ENCODE peak calls at places on chromosome 1, in four cellular contexts. Y, L, P and Z are unnamed samples.

GRCh38 chr1:43587594-43587993 is 56.9 kb downstream of the PTPRF start:
- DNase-seq in Y (no peak), L (peak; percentile 38), P (peak; percentile 42), Z (peak; percentile 24)

GRCh38 chr1:99107680-99108079 is 103.0 kb upstream of the PLPPR5 start:
- DNase-seq in Y (no peak), L (no peak), P (no peak), Z (no peak)

GRCh38 chr1:223726380-223727001 is 14.2 kb downstream of the CAPN2 start:
- DNase-seq in Y (peak; percentile 97), L (peak; percentile 97), P (peak; percentile 63), Z (peak; percentile 95)

GRCh38 chr1:36650200-36651065 is 167.7 kb upstream of the CSF3R start:
- DNase-seq in Y (peak; percentile 21), L (peak; percentile 52), P (no peak), Z (peak; percentile 55)

GRCh38 chr1:97925161-97925560 is 4.3 kb upstream of the DPYD start:
- DNase-seq in Y (no peak), L (no peak), P (no peak), Z (no peak)

GRCh38 chr1:147878022-147878421 is 24.6 kb upstream of the GJA8 start:
- DNase-seq in Y (no peak), L (no peak), P (no peak), Z (no peak)

GRCh38 chr1:82269466-82269865 is 468.7 kb downstream of the ADGRL2 start:
- DNase-seq in Y (peak; percentile 1), L (peak; percentile 31), P (no peak), Z (peak; percentile 53)

GRCh38 chr1:225872075-225872430 is 10.1 kb downstream of the TMEM63A start:
- DNase-seq in Y (no peak), L (peak; percentile 17), P (no peak), Z (no peak)

GRCh38 chr1:3646596-3646995 is 3.3 kb downstream of the WRAP73 start:
- DNase-seq in Y (no peak), L (no peak), P (no peak), Z (no peak)

GRCh38 chr1:3651011-3651938 is 1.0 kb upstream of the TP73 start:
- DNase-seq in Y (no peak), L (no peak), P (no peak), Z (no peak)

GRCh38 chr1:3650248-3651010 is 526 bp upstream of the WRAP73 start:
- DNase-seq in Y (no peak), L (no peak), P (no peak), Z (no peak)

GRCh38 chr1:3651939-3652537 is at the start of gene TP73:
- DNase-seq in Y (no peak), L (no peak), P (no peak), Z (no peak)

DNA sequence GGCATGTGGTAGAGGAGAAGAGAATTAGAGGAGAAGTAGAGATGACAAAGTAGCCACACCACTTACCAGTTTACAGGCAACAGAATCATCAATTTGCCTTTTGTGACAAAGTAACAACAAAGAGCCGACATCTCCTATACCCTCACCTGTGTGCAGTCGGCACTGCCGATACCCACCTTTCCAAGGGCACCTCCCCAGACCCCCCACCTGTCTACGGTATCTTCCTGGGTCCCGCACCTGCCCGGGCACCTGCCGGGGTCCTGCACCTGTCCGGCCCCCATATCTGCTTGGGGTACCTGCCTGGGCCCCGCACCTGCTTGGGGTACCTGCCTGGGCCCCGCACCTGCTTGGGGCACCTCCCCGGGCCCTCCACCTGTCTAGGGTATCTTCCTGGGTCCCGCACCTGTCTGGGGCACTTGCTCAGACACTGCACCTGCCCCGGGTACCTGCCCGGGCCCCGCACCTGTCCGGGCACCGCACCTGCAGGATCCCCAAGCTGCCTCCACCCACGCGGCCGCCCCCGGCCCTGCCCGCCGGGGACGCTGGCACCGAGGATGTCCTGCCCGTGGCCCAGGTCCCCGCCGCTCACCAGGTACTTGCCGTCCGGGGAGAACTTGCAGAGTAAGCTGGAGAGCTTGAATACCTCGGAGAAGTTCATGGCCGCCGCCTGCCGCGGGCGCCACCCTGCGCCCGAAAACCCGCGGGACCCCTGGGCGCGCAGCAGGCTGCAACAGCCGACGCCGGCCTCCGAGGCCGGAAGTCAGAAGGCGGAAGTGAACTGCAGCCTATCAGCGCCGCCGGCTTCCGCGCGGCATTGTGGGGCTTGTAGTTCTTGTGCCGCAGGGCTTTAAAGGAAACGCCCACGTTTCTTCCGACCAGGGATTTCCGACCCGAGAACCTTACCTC is at the start of gene WRAP73:
- DNase-seq in Y (peak; percentile 57), L (peak; percentile 87), P (peak; percentile 67), Z (peak; percentile 92)
- TF ChIP-seq CTCF in Y (peak; percentile 22), L (no peak), P (peak; percentile 7), Z (no peak)

GRCh38 chr1:230978491-230979388 is at the start of the genes ARV1 and TTC13:
- DNase-seq in Y (peak; percentile 91), L (peak; percentile 96), P (peak; percentile 93), Z (peak; percentile 99)

GRCh38 chr1:230976360-230976759 is 2.3 kb downstream of the TTC13 start:
- DNase-seq in Y (no peak), L (no peak), P (no peak), Z (no peak)

GRCh38 chr1:230979389-230979716 is 459 bp downstream of the ARV1 start:
- DNase-seq in Y (no peak), L (no peak), P (no peak), Z (no peak)

GRCh38 chr1:230977781-230978490 is 725 bp downstream of the TTC13 start:
- DNase-seq in Y (no peak), L (peak; percentile 28), P (no peak), Z (peak; percentile 8)

GRCh38 chr1:230976825-230977747 is 1.6 kb downstream of the TTC13 start:
- DNase-seq in Y (no peak), L (no peak), P (no peak), Z (no peak)
- H3K4me3 ChIP-seq in Y (peak overlapping the region; percentile 91), L (peak overlapping the region; percentile 77), P (no peak overlapping the region), Z (no peak overlapping the region)

DNA sequence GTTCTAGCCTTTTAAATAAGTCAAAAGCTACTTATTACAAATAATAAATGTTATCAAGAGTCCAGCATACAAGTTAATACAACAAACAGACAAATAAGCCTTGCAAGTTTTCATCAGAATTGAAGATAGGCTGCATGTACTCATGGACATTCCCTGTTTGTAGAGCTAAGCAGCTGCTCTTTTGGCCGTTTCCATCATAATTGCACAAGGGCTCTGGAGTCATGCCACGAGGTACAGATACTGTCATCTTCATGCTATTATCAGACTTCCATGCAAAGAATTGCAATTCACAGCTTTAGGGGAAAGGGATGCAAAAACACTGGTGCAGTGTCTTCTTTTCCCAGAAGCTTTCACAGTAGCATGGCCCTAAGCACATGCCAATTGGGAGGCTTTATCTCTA is 52.8 kb upstream of the TBX15 start:
- DNase-seq in Y (no peak), L (peak; percentile 84), P (peak; percentile 5), Z (peak; percentile 75)
- TF ChIP-seq CTCF in Y (no peak), L (no peak), P (no peak), Z (no peak)

GRCh38 chr1:28812669-28813468 is 899 bp downstream of the OPRD1 start:
- DNase-seq in Y (no peak), L (no peak), P (no peak), Z (no peak)
- H3K4me3 ChIP-seq in Y (peak overlapping the region; percentile 19), L (no peak overlapping the region), P (no peak overlapping the region), Z (no peak overlapping the region)

GRCh38 chr1:101407505-101408211 is 170.8 kb downstream of the S1PR1 start:
- DNase-seq in Y (no peak), L (no peak), P (no peak), Z (no peak)

GRCh38 chr1:101410048-101410878 is 173.4 kb downstream of the S1PR1 start:
- DNase-seq in Y (no peak), L (no peak), P (no peak), Z (peak; percentile 4)

GRCh38 chr1:101409102-101409501 is 172.3 kb downstream of the S1PR1 start:
- DNase-seq in Y (no peak), L (no peak), P (no peak), Z (no peak)

GRCh38 chr1:101408212-101409042 is 171.6 kb downstream of the S1PR1 start:
- DNase-seq in Y (no peak), L (no peak), P (no peak), Z (no peak)

DNA sequence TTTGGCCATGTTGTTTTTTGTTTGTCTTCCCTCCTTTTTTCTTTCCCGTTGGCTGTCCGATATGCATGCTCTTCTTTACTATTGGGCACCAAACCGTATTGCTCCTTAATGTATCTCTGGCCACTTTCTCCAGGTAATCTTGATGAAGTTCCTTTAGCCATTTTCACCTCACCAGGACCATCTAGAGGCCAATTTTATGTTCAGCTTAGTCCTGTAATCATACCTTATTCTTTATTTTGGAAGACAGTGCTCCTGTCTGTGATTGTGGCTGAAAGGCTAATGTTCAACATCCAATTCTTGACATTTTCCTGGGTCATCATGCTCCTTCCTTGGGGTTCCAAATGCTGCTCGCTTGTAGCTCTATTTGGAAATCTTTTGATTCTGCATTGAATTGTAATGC is 169.5 kb downstream of the S1PR1 start:
- DNase-seq in Y (no peak), L (no peak), P (no peak), Z (no peak)
- TF ChIP-seq CTCF in Y (no peak), L (no peak), P (no peak), Z (no peak)

DNA sequence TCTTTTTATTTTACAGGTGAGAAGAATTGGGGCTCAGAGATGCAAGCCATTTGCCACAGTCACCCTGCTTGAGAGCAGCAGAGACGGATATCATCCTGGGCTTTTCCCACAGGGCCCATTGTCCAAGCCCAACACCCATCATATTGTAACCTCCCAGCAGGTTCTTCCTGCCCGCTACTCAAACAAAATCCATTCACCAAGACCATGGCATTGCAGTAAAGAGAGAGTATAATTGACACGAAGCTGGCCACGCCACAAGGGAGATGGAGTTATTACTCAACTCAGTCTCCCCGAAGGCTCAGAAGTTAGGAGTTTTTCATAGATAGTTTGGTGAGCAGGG is 60.9 kb upstream of the KLHDC7A start:
- DNase-seq in Y (no peak), L (no peak), P (no peak), Z (no peak)
- H3K4me3 ChIP-seq in Y (no peak overlapping the region), L (no peak overlapping the region), P (no peak overlapping the region), Z (no peak overlapping the region)

GRCh38 chr1:3625151-3625907 is 514 bp downstream of the TPRG1L start:
- DNase-seq in Y (no peak), L (peak; percentile 22), P (no peak), Z (peak; percentile 61)
- TF ChIP-seq CTCF in Y (no peak), L (no peak), P (no peak), Z (no peak)

GRCh38 chr1:228174482-228175315 is 9.1 kb downstream of the IBA57 start:
- DNase-seq in Y (no peak), L (no peak), P (no peak), Z (no peak)
- H3K4me3 ChIP-seq in Y (no peak overlapping the region), L (no peak overlapping the region), P (no peak overlapping the region), Z (no peak overlapping the region)

GRCh38 chr1:117842408-117843170 is 86.8 kb downstream of the GDAP2 start:
- DNase-seq in Y (no peak), L (peak; percentile 20), P (no peak), Z (no peak)
- TF ChIP-seq CTCF in Y (peak; percentile 4), L (no peak), P (no peak), Z (no peak)

GRCh38 chr1:86975993-86976392 is 61.6 kb downstream of the HS2ST1 start:
- DNase-seq in Y (no peak), L (no peak), P (no peak), Z (no peak)
- H3K4me3 ChIP-seq in Y (no peak overlapping the region), L (no peak overlapping the region), P (no peak overlapping the region), Z (no peak overlapping the region)